ENCODE peak calls at places on chromosomes 4 and X, in six cellular contexts. G is activated T-cell treated with anti-CD3 and anti-CD28 coated beads, Interleukin-2, amount 50 U/mL, for 72 hours; C is RPMI7951; E is cardiac fibroblast; B is fibroblast of mammary gland; K is left ventricle myocardium superior. T is an unnamed sample.

GRCh38 chr4:70903282-70903603 is 1.1 kb downstream of the MOB1B start:
- DNase-seq in E (peak), G (no peak), K (no peak), B (peak), C (peak), T (no peak)

GRCh38 chr4:86500527-86500926 is 93.6 kb upstream of the PTPN13 start:
- DNase-seq in C (no peak), G (no peak), E (no peak), B (no peak), K (no peak), T (no peak)

GRCh38 chrX:102067966-102068723 is 57.3 kb upstream of the TCEAL2 start:
- DNase-seq in E (peak), G (no peak), B (peak), K (no peak), C (peak), T (no peak)

GRCh38 chr4:128455076-128455345 is 167.4 kb upstream of the PGRMC2 start:
- DNase-seq in E (no peak), C (peak), B (no peak), K (no peak), G (no peak), T (no peak)

GRCh38 chr4:14827111-14827510 is 175.2 kb upstream of the CPEB2 start:
- DNase-seq in C (peak), E (peak), G (no peak), B (peak), K (no peak), T (no peak)

GRCh38 chr4:151604238-151604637 is 156.6 kb downstream of the GATB start:
- DNase-seq in C (peak), K (no peak), G (no peak), B (peak), E (peak), T (no peak)

GRCh38 chr4:40180356-40180755 is 16.5 kb upstream of the RHOH start:
- DNase-seq in G (no peak), B (peak), E (peak), C (peak), K (no peak), T (no peak)

GRCh38 chr4:52358855-52359254 is 300.2 kb downstream of the USP46 start:
- DNase-seq in G (no peak), B (no peak), C (no peak), E (no peak), K (peak), T (no peak)

GRCh38 chr4:165839615-165840333 is 33.3 kb upstream of the TLL1 start:
- DNase-seq in C (no peak), E (no peak), B (peak), K (no peak), G (no peak), T (no peak)

GRCh38 chrX:24676403-24677024 is 17.2 kb upstream of the POLA1 start:
- DNase-seq in K (no peak), B (peak), E (peak), G (peak), C (peak), T (no peak)

GRCh38 chr4:11232004-11232403 is 196.7 kb downstream of the HS3ST1 start:
- DNase-seq in B (no peak), C (no peak), K (no peak), G (no peak), E (peak), T (no peak)

GRCh38 chrX:130393451-130394074 is 8.1 kb upstream of the GPR119 start:
- DNase-seq in B (peak), G (no peak), E (peak), C (peak), K (peak), T (no peak)

GRCh38 chrX:44234541-44234940 is 108.9 kb downstream of the EFHC2 start:
- DNase-seq in K (no peak), G (no peak), C (no peak), B (no peak), E (no peak), T (no peak)

GRCh38 chrX:17032351-17032750 is 85.9 kb downstream of the REPS2 start:
- DNase-seq in E (peak), C (peak), B (peak), G (no peak), K (no peak), T (no peak)

GRCh38 chr4:55068522-55068921 is 56.9 kb downstream of the KDR start:
- DNase-seq in G (no peak), E (no peak), B (no peak), C (no peak), K (no peak), T (no peak)

GRCh38 chrX:13420545-13421183 is 100.8 kb upstream of the ATXN3L start:
- DNase-seq in G (no peak), K (no peak), B (no peak), E (peak), C (no peak), T (no peak)

GRCh38 chr4:67051000-67051789 is 494.1 kb downstream of the CENPC start:
- DNase-seq in C (no peak), K (no peak), B (no peak), E (no peak), G (no peak), T (no peak)

GRCh38 chr4:152073738-152074137 is 312.9 kb upstream of the GATB start:
- DNase-seq in G (no peak), B (peak), C (peak), K (peak), E (peak), T (no peak)

GRCh38 chr4:9880411-9881197 is 99.2 kb downstream of the DRD5 start:
- DNase-seq in G (no peak), B (peak), E (peak), C (no peak), K (no peak), T (no peak)

GRCh38 chr4:156293657-156294297 is 340.1 kb upstream of the CTSO start:
- DNase-seq in C (peak), G (no peak), E (peak), K (no peak), B (peak), T (no peak)

GRCh38 chr4:157012781-157013180 is 41.2 kb upstream of the PDGFC start:
- DNase-seq in K (no peak), E (peak), B (peak), C (no peak), G (no peak), T (no peak)

GRCh38 chr4:77818077-77818666 is 996 bp downstream of the CNOT6L start:
- DNase-seq in G (peak), E (peak), C (peak), K (peak), B (peak), T (no peak)

GRCh38 chrX:45142185-45142584 is 58.5 kb downstream of the DIPK2B start:
- DNase-seq in C (peak), K (no peak), B (no peak), E (no peak), G (no peak), T (no peak)

GRCh38 chr4:25402521-25402920 is 25.5 kb downstream of the ANAPC4 start:
- DNase-seq in C (no peak), E (peak), G (no peak), B (no peak), K (no peak), T (no peak)

GRCh38 chr4:18075823-18076433 is 54.4 kb upstream of the LCORL start:
- DNase-seq in G (peak), C (peak), B (peak), K (no peak), E (peak), T (no peak)

GRCh38 chrX:48589482-48590162 is 7.7 kb upstream of the WDR13 start:
- DNase-seq in G (no peak), K (no peak), B (peak), C (no peak), E (peak), T (no peak)

GRCh38 chr4:163063891-163064290 is 102.8 kb downstream of the NAF1 start:
- DNase-seq in C (peak), G (no peak), B (peak), E (peak), K (no peak), T (no peak)

GRCh38 chrX:65987856-65988255 is 52.0 kb downstream of the VSIG4 start:
- DNase-seq in B (no peak), G (no peak), K (no peak), C (no peak), E (no peak), T (no peak)

GRCh38 chr4:1797861-1798529 is 4.9 kb downstream of the FGFR3 start:
- DNase-seq in E (no peak), C (no peak), G (no peak), B (no peak), K (no peak), T (no peak)

T was measured in T-helper 2 cell treated with Interferon-gamma antibody and Interleukin-4, amounts not matched to agents 5 μg/mL and 100 μg/mL, for 36 hours.